ENCODE peak calls at places on chromosomes 6 and 20, in five cellular contexts. I is H1, M is right atrium auricular region, X is astrocyte of the spinal cord, C is Peyer's patch. G is an unnamed sample.

GRCh38 chr6:163383912-163384311 is 30.6 kb upstream of the QKI start:
- DNase-seq in M (no peak), I (no peak), C (no peak), X (peak; percentile 36), G (no peak)

GRCh38 chr6:169809386-169809785 is 58.0 kb downstream of the ERMARD start:
- DNase-seq in I (peak; percentile 19), M (no peak), X (no peak), C (peak; percentile 9), G (no peak)

GRCh38 chr6:110756817-110757216 is 58.5 kb downstream of the CDK19 start:
- DNase-seq in C (no peak), I (no peak), M (no peak), X (no peak), G (no peak)

GRCh38 chr20:4800131-4800530 is 78.4 kb downstream of the PRND start:
- DNase-seq in X (no peak), M (no peak), C (no peak), I (no peak), G (no peak)

GRCh38 chr20:62647521-62648317 is 5.4 kb downstream of the SLCO4A1 start:
- DNase-seq in M (no peak), I (no peak), C (no peak), X (no peak), G (no peak)

GRCh38 chr6:124978451-124979293 is 16.4 kb downstream of the RNF217 start:
- DNase-seq in X (no peak), I (no peak), C (no peak), M (no peak), G (no peak)

GRCh38 chr20:37520417-37520751 is 666 bp upstream of the NNAT start:
- DNase-seq in X (no peak), I (peak; percentile 61), M (no peak), C (no peak), G (peak; percentile 33)

GRCh38 chr6:30169658-30170614 is 6.6 kb downstream of the TRIM15 start:
- DNase-seq in X (peak; percentile 53), M (no peak), C (no peak), I (no peak), G (no peak)

GRCh38 chr6:160791981-160792418 is 90.0 kb downstream of the PLG start:
- DNase-seq in X (no peak), M (no peak), C (no peak), I (no peak), G (no peak)

GRCh38 chr6:82551831-82552230 is 188.2 kb downstream of the TPBG start:
- DNase-seq in C (no peak), M (no peak), X (no peak), I (no peak), G (no peak)

GRCh38 chr6:158008894-158009891 is 27.5 kb downstream of the SYNJ2 start:
- DNase-seq in M (no peak), C (no peak), X (peak; percentile 46), I (no peak), G (no peak)

GRCh38 chr20:25059487-25059820 is 1.5 kb upstream of the ACSS1 start:
- DNase-seq in M (no peak), C (no peak), X (no peak), I (no peak), G (peak; percentile 58)

GRCh38 chr6:2653369-2654032 is 97.2 kb downstream of the MYLK4 start:
- DNase-seq in C (no peak), M (no peak), I (no peak), X (no peak), G (no peak)

GRCh38 chr6:100283288-100283687 is 181.4 kb downstream of the SIM1 start:
- DNase-seq in I (no peak), M (no peak), C (no peak), X (peak; percentile 65), G (no peak)

GRCh38 chr20:41141153-41141815 is 3.9 kb downstream of the PLCG1 start:
- DNase-seq in C (peak; percentile 50), M (peak; percentile 72), I (no peak), X (peak; percentile 56), G (no peak)

GRCh38 chr6:40537446-40537845 is 49.7 kb downstream of the LRFN2 start:
- DNase-seq in I (no peak), M (no peak), X (no peak), C (peak; percentile 6), G (no peak)

GRCh38 chr6:15073344-15073789 is 172.5 kb upstream of the JARID2 start:
- DNase-seq in M (no peak), C (no peak), X (no peak), I (no peak), G (no peak)

GRCh38 chr20:48777005-48777404 is 50.8 kb downstream of the PREX1 start:
- DNase-seq in C (no peak), I (no peak), X (no peak), M (no peak), G (no peak)

GRCh38 chr6:108343894-108344293 is 49.0 kb downstream of the AFG1L start:
- DNase-seq in X (no peak), I (no peak), M (no peak), C (no peak), G (no peak)

GRCh38 chr6:125940691-125941090 is 15.9 kb upstream of the HINT3 start:
- DNase-seq in X (no peak), I (no peak), C (no peak), M (no peak), G (no peak)

GRCh38 chr6:34657307-34657978 is 39.1 kb downstream of the ILRUN start:
- DNase-seq in M (peak; percentile 73), I (no peak), X (peak; percentile 92), C (no peak), G (no peak)

GRCh38 chr6:21971540-21971939 is 325.3 kb downstream of the PRL start:
- DNase-seq in I (no peak), C (no peak), X (no peak), M (no peak), G (no peak)

GRCh38 chr6:20403766-20404640 is 2.3 kb downstream of the E2F3 start:
- DNase-seq in X (peak; percentile 63), C (no peak), I (peak; percentile 72), M (no peak), G (no peak)

GRCh38 chr6:112979830-112980229 is 632.7 kb downstream of the RFPL4B start:
- DNase-seq in M (no peak), X (peak; percentile 31), I (no peak), C (no peak), G (no peak)

GRCh38 chr6:148240463-148240845 is 102.2 kb upstream of the SASH1 start:
- DNase-seq in M (no peak), X (peak; percentile 55), C (no peak), I (no peak), G (no peak)
- H3K4me3 ChIP-seq in M (no peak overlapping the region), X (no peak overlapping the region), C (no peak overlapping the region), I (no peak overlapping the region), G (peak overlapping the region; percentile 24)

GRCh38 chr6:4208158-4208557 is 72.8 kb upstream of the ECI2 start:
- DNase-seq in M (no peak), I (no peak), X (no peak), C (no peak), G (no peak)

GRCh38 chr6:4209201-4209600 is 73.8 kb upstream of the ECI2 start:
- DNase-seq in I (no peak), M (no peak), X (no peak), C (no peak), G (no peak)

GRCh38 chr6:4212588-4212987 is 77.2 kb upstream of the ECI2 start:
- DNase-seq in M (no peak), X (no peak), I (no peak), C (no peak), G (no peak)

GRCh38 chr6:4210619-4211419 is 75.4 kb upstream of the ECI2 start:
- DNase-seq in I (peak; percentile 87), X (peak; percentile 69), M (peak; percentile 66), C (peak; percentile 58), G (no peak)
- TF ChIP-seq CTCF in I (peak; percentile 75), X (peak; percentile 84), M (peak; percentile 46), C (peak; percentile 57), G (no peak)

GRCh38 chr6:31775633-31776263 is 1.4 kb downstream of the VWA7 start:
- DNase-seq in M (no peak), I (no peak), C (no peak), X (no peak), G (no peak)

GRCh38 chr6:31777667-31778050 is 531 bp upstream of the VWA7 start:
- DNase-seq in X (no peak), M (no peak), I (no peak), C (no peak), G (no peak)

GRCh38 chr6:31776961-31777666 is at the start of gene VWA7:
- DNase-seq in M (no peak), I (peak; percentile 63), C (peak; percentile 85), X (peak; percentile 65), G (no peak)

GRCh38 chr6:31775184-31775583 is 1.9 kb downstream of the VWA7 start:
- DNase-seq in C (peak; percentile 82), I (no peak), X (no peak), M (no peak), G (no peak)

GRCh38 chr6:31776563-31776960 is 566 bp downstream of the VWA7 start:
- DNase-seq in C (no peak), M (no peak), X (no peak), I (no peak), G (no peak)
- H3K4me3 ChIP-seq in C (peak overlapping the region; percentile 36), M (no peak overlapping the region), X (no peak overlapping the region), I (no peak overlapping the region), G (peak overlapping the region; percentile 19)

GRCh38 chr6:13142611-13143010 is 185.7 kb downstream of the TBC1D7 start:
- DNase-seq in M (no peak), X (no peak), C (no peak), I (no peak), G (no peak)

GRCh38 chr6:13147396-13148181 is 180.7 kb downstream of the TBC1D7 start:
- DNase-seq in I (no peak), M (no peak), X (no peak), C (no peak), G (no peak)

GRCh38 chr6:13140972-13141371 is 187.4 kb downstream of the TBC1D7 start:
- DNase-seq in I (no peak), X (no peak), M (no peak), C (no peak), G (no peak)

GRCh38 chr6:13141392-13141791 is 186.9 kb downstream of the TBC1D7 start:
- DNase-seq in M (no peak), X (no peak), I (no peak), C (no peak), G (no peak)

GRCh38 chr6:13146429-13146828 is 181.9 kb downstream of the TBC1D7 start:
- DNase-seq in X (no peak), C (no peak), I (no peak), M (no peak), G (no peak)
- TF ChIP-seq CTCF in X (no peak), C (no peak), I (no peak), M (no peak), G (no peak)